ENCODE peak calls at places on chromosomes 5 and 9, in four cellular contexts. D, E, M and Q are unnamed samples.

GRCh38 chr9:93589688-93590087 is 13.3 kb downstream of the PHF2 start:
- DNase-seq in D (no peak), E (peak; percentile 46), M (no peak), Q (peak; percentile 29)

GRCh38 chr5:132828846-132829494 is 1.5 kb downstream of the SHROOM1 start:
- DNase-seq in D (no peak), E (no peak), M (no peak), Q (no peak)

GRCh38 chr5:103461223-103461622 is 101.4 kb downstream of the NUDT12 start:
- DNase-seq in D (peak; percentile 16), E (peak; percentile 71), M (no peak), Q (peak; percentile 96)

GRCh38 chr5:38404667-38405276 is 146.4 kb downstream of the EGFLAM start:
- DNase-seq in D (peak; percentile 37), E (no peak), M (no peak), Q (no peak)

GRCh38 chr5:5266296-5266695 is 126.2 kb downstream of the ADAMTS16 start:
- DNase-seq in D (no peak), E (no peak), M (no peak), Q (no peak)

GRCh38 chr5:115559524-115559923 is 14.9 kb upstream of the FEM1C start:
- DNase-seq in D (no peak), E (peak; percentile 85), M (no peak), Q (peak; percentile 62)

GRCh38 chr5:116573279-116573616 is 1.4 kb downstream of the SEMA6A start:
- DNase-seq in D (no peak), E (peak; percentile 20), M (no peak), Q (no peak)

GRCh38 chr5:140596364-140596763 is 31.7 kb downstream of the SLC35A4 start:
- DNase-seq in D (no peak), E (no peak), M (no peak), Q (peak; percentile 27)

GRCh38 chr5:124859027-124859426 is 112.6 kb upstream of the ZNF608 start:
- DNase-seq in D (no peak), E (peak; percentile 21), M (no peak), Q (no peak)

GRCh38 chr9:126523621-126524111 is 90.1 kb upstream of the LMX1B start:
- DNase-seq in D (no peak), E (peak; percentile 42), M (no peak), Q (no peak)

GRCh38 chr9:79571309-79572031 is at the start of gene TLE4:
- DNase-seq in D (no peak), E (peak; percentile 100), M (peak; percentile 100), Q (peak; percentile 100)

GRCh38 chr9:15711531-15712295 is 158.9 kb downstream of the CCDC171 start:
- DNase-seq in D (no peak), E (peak; percentile 19), M (no peak), Q (peak; percentile 64)

GRCh38 chr9:34279431-34279830 is 49.6 kb downstream of the KIF24 start:
- DNase-seq in D (no peak), E (peak; percentile 9), M (no peak), Q (no peak)

GRCh38 chr5:91562922-91563321 is 179.8 kb upstream of the ARRDC3 start:
- DNase-seq in D (no peak), E (no peak), M (no peak), Q (no peak)

GRCh38 chr5:88722546-88722945 is 160.4 kb downstream of the MEF2C start:
- DNase-seq in D (no peak), E (no peak), M (no peak), Q (no peak)

GRCh38 chr5:164336906-164337305 is 831.5 kb downstream of the MAT2B start:
- DNase-seq in D (no peak), E (peak; percentile 61), M (no peak), Q (peak; percentile 96)

GRCh38 chr9:110769667-110770066 is 101.1 kb downstream of the MUSK start:
- DNase-seq in D (no peak), E (peak; percentile 64), M (no peak), Q (peak; percentile 37)

GRCh38 chr5:137880313-137880712 is 8.9 kb upstream of the PKD2L2 start:
- DNase-seq in D (no peak), E (no peak), M (no peak), Q (no peak)

GRCh38 chr9:127140842-127141675 is 18.6 kb upstream of the ANGPTL2 start:
- DNase-seq in D (no peak), E (no peak), M (no peak), Q (no peak)

GRCh38 chr9:76912631-76913275 is 6.8 kb upstream of the PRUNE2 start:
- DNase-seq in D (peak; percentile 7), E (peak; percentile 55), M (no peak), Q (peak; percentile 87)

DNA sequence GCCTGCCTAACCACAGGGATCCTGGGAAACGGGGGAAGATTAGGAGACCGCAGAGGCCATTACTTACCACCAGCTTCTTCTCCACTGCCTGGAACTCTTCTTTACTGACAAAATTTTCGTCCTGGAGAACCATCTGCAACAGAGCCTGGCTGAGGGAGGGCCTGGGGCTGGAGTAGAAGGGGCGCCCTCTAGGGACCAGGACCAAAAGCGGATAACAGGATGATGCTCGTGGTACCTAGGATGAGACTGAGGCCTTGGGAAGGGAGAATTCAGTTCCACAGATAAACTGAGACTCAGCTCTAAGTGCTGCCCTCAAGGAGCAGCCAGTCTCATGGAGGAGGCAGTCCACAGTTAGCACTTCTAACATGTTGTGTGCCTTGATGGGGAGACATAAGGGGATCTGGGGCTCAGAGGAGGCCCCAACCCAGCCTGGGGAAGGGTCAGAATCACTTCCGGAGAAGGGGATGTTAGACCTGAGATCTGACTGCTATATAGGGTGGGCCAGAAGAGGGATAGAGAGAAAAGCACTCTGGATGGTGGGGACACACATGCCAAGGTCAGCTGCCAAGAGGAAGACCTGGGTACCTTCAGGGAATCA is 1.2 kb downstream of the SPATA24 start:
- DNase-seq in D (peak; percentile 19), E (peak; percentile 28), M (peak; percentile 31), Q (no peak)
- H3K4me3 ChIP-seq in D (no peak overlapping the region), E (no peak overlapping the region), M (peak overlapping the region; percentile 73), Q (no peak overlapping the region)

GRCh38 chr5:151151263-151151660 is 6.3 kb downstream of the ANXA6 start:
- DNase-seq in D (no peak), E (no peak), M (no peak), Q (no peak)
- H4K20me1 ChIP-seq in D (no peaks in the 10 kb centered on the region), E (peaks cover 13% of the 10 kb centered on the region), M (no peaks in the 10 kb centered on the region), Q (peaks cover 7% of the 10 kb centered on the region)

DNA sequence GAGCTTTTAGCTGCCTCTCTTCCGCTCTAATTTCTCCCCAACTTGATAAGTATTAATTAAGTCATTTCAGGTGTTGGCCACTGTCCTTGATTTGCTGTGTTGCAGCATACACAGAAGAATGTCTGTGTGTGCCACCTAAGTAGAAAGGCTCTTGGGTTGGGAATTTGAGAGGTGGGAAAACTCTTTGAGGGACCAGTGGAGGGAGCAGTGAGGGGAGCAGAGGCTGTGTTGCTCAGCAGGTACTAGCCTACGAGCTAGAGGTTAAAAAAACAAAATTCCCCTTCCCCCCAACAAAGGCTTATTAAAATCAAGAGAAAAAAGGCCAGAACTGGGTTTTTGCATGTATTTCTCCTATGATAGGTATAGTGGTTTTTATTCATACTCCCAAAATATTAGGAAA is 20.9 kb downstream of the RPS23 start:
- DNase-seq in D (no peak), E (no peak), M (no peak), Q (no peak)
- H3K9ac ChIP-seq in D (no peak overlapping the region), E (no peak overlapping the region), M (no peak overlapping the region), Q (no peak overlapping the region)

DNA sequence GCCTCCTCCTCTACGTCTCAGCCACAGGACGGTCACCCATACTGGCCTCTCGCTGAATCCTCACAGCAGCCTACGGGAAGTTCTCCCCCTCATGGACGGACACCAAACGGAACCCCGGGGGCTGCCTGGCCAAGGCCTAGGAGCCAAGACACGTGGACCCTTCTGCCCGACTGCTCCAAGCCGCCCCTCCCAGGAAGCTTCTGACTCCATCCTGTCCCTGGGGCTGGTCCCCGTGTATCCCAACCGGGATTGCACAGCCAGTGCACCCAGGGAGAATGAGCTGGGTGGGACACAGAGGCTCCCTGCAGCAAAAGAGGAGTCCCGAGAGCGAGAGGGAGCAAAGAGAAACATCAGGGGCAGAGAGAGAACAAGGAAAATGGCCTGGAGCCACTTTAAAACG is 3.2 kb downstream of the FAM78A start:
- DNase-seq in D (no peak), E (no peak), M (peak; percentile 41), Q (no peak)
- H3K4me3 ChIP-seq in D (no peak overlapping the region), E (no peak overlapping the region), M (peak overlapping the region; percentile 93), Q (no peak overlapping the region)

GRCh38 chr9:134716067-134716466 is 74.5 kb downstream of the COL5A1 start:
- DNase-seq in D (no peak), E (peak; percentile 43), M (no peak), Q (no peak)
- H4K20me1 ChIP-seq in D (no peaks in the 10 kb centered on the region), E (peaks cover 15% of the 10 kb centered on the region), M (no peaks in the 10 kb centered on the region), Q (peaks cover 3% of the 10 kb centered on the region)

GRCh38 chr9:86854898-86855523 is 92.3 kb downstream of the GAS1 start:
- DNase-seq in D (no peak), E (peak; percentile 82), M (no peak), Q (peak; percentile 98)
- H3K9ac ChIP-seq in D (no peak overlapping the region), E (no peak overlapping the region), M (no peak overlapping the region), Q (no peak overlapping the region)